ENCODE peak calls at places on chromosomes 2 and 18, in four cellular contexts. One of them, this sample, is unnamed. For H3K9me3, the result is how much of the 10 kb centered on the place peaks cover.

GRCh38 chr18:58186258-58186948 is 142.4 kb downstream of the NEDD4L start:
- DNase-seq in right lobe of liver: no peak
- DNase-seq in cardiac muscle cell: peak
- DNase-seq in adipocyte: peak
- DNase-seq in this sample: no peak

GRCh38 chr2:42196403-42197267 is 27.5 kb downstream of the EML4 start:
- DNase-seq in right lobe of liver: peak
- DNase-seq in cardiac muscle cell: peak
- DNase-seq in adipocyte: peak
- DNase-seq in this sample: peak

GRCh38 chr2:160429248-160430000 is 64.2 kb downstream of the RBMS1 start:
- DNase-seq in right lobe of liver: no peak
- DNase-seq in cardiac muscle cell: peak
- DNase-seq in adipocyte: peak
- DNase-seq in this sample: no peak

GRCh38 chr18:40355701-40356100 is 1599.3 kb upstream of the PIK3C3 start:
- DNase-seq in right lobe of liver: no peak
- DNase-seq in cardiac muscle cell: peak
- DNase-seq in adipocyte: peak
- DNase-seq in this sample: no peak

GRCh38 chr2:54041135-54041534 is 70.3 kb upstream of the PSME4 start:
- DNase-seq in right lobe of liver: no peak
- DNase-seq in cardiac muscle cell: no peak
- DNase-seq in adipocyte: no peak
- DNase-seq in this sample: no peak

GRCh38 chr2:155308367-155309009 is 610.0 kb downstream of the KCNJ3 start:
- DNase-seq in right lobe of liver: no peak
- DNase-seq in cardiac muscle cell: no peak
- DNase-seq in adipocyte: no peak
- DNase-seq in this sample: no peak

GRCh38 chr18:36326771-36327170 is 29.3 kb downstream of the FHOD3 start:
- DNase-seq in right lobe of liver: no peak
- DNase-seq in cardiac muscle cell: peak
- DNase-seq in adipocyte: no peak
- DNase-seq in this sample: no peak

GRCh38 chr2:151417650-151418049 is 7.9 kb downstream of the RIF1 start:
- DNase-seq in right lobe of liver: no peak
- DNase-seq in cardiac muscle cell: no peak
- DNase-seq in adipocyte: no peak
- DNase-seq in this sample: no peak

GRCh38 chr18:39624934-39625333 is 2059.3 kb upstream of the CELF4 start:
- DNase-seq in right lobe of liver: no peak
- DNase-seq in cardiac muscle cell: peak
- DNase-seq in adipocyte: peak
- DNase-seq in this sample: no peak

GRCh38 chr2:23414876-23415275 is 29.9 kb downstream of the KLHL29 start:
- DNase-seq in right lobe of liver: no peak
- DNase-seq in cardiac muscle cell: no peak
- DNase-seq in adipocyte: no peak
- DNase-seq in this sample: no peak
- H3K9me3 ChIP-seq in right lobe of liver: under half
- H3K9me3 ChIP-seq in cardiac muscle cell: under half
- H3K9me3 ChIP-seq in adipocyte: under half
- H3K9me3 ChIP-seq in this sample: under half

DNA sequence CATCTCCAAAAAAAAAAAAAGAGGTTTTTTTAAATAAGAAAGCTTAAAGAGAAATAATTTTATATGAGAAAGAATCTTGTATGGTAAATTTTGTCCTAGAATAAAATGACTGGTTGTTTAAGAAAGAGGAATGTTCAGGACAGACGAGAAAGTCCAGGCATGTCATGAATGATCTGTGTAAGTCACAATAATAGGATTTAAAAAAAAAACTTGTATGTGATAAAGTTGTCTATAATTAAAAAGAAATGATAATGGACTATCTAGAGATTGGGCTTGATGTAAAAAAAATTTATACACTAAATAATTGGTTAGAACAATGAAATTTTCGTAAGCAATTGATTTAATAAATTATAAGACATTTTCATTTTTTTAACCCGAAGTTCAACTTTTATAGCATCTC is 71.7 kb upstream of the ABCA12 start:
- DNase-seq in right lobe of liver: no peak
- DNase-seq in cardiac muscle cell: no peak
- DNase-seq in adipocyte: no peak
- DNase-seq in this sample: no peak
- H3K9me3 ChIP-seq in right lobe of liver: under half
- H3K9me3 ChIP-seq in cardiac muscle cell: under half
- H3K9me3 ChIP-seq in adipocyte: under half
- H3K9me3 ChIP-seq in this sample: under half

DNA sequence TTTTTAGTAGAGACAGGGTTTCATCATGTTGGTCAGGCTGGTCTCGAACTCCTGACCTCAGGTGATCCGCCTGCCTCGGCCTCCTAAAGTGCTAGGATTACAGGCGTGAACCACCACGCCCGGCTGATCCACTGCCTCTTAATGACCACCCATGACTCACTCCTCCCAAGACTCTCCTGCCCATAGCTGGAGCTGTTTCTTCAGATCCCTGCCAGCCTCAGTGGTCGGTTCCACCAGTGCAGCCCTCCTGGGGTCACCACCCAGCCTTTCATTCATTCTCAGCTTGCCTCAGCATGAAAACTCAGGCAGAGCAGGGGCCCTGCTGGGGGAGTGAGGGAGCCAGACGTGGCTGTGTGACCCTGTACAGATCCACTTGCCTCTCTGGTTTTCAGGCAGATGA is 12.5 kb downstream of the KCNIP3 start:
- DNase-seq in right lobe of liver: no peak
- DNase-seq in cardiac muscle cell: no peak
- DNase-seq in adipocyte: no peak
- DNase-seq in this sample: no peak
- H3K9me3 ChIP-seq in right lobe of liver: under half
- H3K9me3 ChIP-seq in cardiac muscle cell: under half
- H3K9me3 ChIP-seq in adipocyte: under half
- H3K9me3 ChIP-seq in this sample: under half

GRCh38 chr18:34092796-34093195 is 131.9 kb downstream of the NOL4 start:
- DNase-seq in right lobe of liver: no peak
- DNase-seq in cardiac muscle cell: no peak
- DNase-seq in adipocyte: no peak
- DNase-seq in this sample: no peak
- H3K9me3 ChIP-seq in right lobe of liver: under half
- H3K9me3 ChIP-seq in cardiac muscle cell: under half
- H3K9me3 ChIP-seq in adipocyte: under half
- H3K9me3 ChIP-seq in this sample: under half

GRCh38 chr2:125313806-125314205 is 1288.7 kb downstream of the CNTNAP5 start:
- DNase-seq in right lobe of liver: peak
- DNase-seq in cardiac muscle cell: no peak
- DNase-seq in adipocyte: no peak
- DNase-seq in this sample: no peak

GRCh38 chr2:125310671-125311364 is 1285.7 kb downstream of the CNTNAP5 start:
- DNase-seq in right lobe of liver: no peak
- DNase-seq in cardiac muscle cell: no peak
- DNase-seq in adipocyte: no peak
- DNase-seq in this sample: no peak

GRCh38 chr2:125312342-125312741 is 1287.3 kb downstream of the CNTNAP5 start:
- DNase-seq in right lobe of liver: no peak
- DNase-seq in cardiac muscle cell: no peak
- DNase-seq in adipocyte: no peak
- DNase-seq in this sample: no peak
- H3K9me3 ChIP-seq in right lobe of liver: under half
- H3K9me3 ChIP-seq in cardiac muscle cell: under half
- H3K9me3 ChIP-seq in adipocyte: under half
- H3K9me3 ChIP-seq in this sample: under half